ENCODE peak calls at places on chromosomes 2 and 18, in four cellular contexts. T is OCI-LY7, Z is NB4, V is T-helper 2 cell. F is an unnamed sample.

GRCh38 chr18:38007931-38008330 is 442.3 kb upstream of the CELF4 start:
- DNase-seq in Z (no peak), T (no peak), V (no peak), F (no peak)

GRCh38 chr2:160109939-160110673 is 47.7 kb upstream of the PLA2R1 start:
- DNase-seq in Z (peak), T (peak), V (peak), F (peak)

GRCh38 chr2:127810156-127810636 is 775 bp downstream of the WDR33 start:
- DNase-seq in Z (no peak), T (no peak), V (no peak), F (no peak)

GRCh38 chr2:239131521-239131920 is 269.3 kb downstream of the HDAC4 start:
- DNase-seq in Z (no peak), V (no peak), T (no peak), F (no peak)

GRCh38 chr2:29688429-29688828 is 233.0 kb downstream of the ALK start:
- DNase-seq in V (no peak), T (no peak), Z (no peak), F (no peak)

GRCh38 chr18:28766721-28767120 is 589.8 kb upstream of the CDH2 start:
- DNase-seq in T (no peak), V (no peak), Z (no peak), F (no peak)

GRCh38 chr18:23735021-23735464 is 45.8 kb downstream of the LAMA3 start:
- DNase-seq in T (no peak), Z (no peak), V (no peak), F (no peak)

GRCh38 chr2:15947431-15947830 is 7.1 kb downstream of the MYCN start:
- DNase-seq in Z (no peak), T (no peak), V (no peak), F (no peak)

GRCh38 chr2:142918624-142919023 is 41.2 kb downstream of the KYNU start:
- DNase-seq in T (no peak), Z (no peak), V (no peak), F (no peak)

GRCh38 chr18:63994783-63995399 is 25.0 kb downstream of the SERPINB8 start:
- DNase-seq in Z (peak), V (peak), T (peak), F (peak)

GRCh38 chr2:188481474-188481873 is 189.8 kb downstream of the GULP1 start:
- DNase-seq in V (no peak), T (no peak), Z (no peak), F (no peak)

GRCh38 chr2:173550143-173550542 is 195.5 kb downstream of the CDCA7 start:
- DNase-seq in Z (no peak), V (no peak), T (no peak), F (no peak)

GRCh38 chr2:210541280-210541902 is 15.0 kb upstream of the CPS1 start:
- DNase-seq in Z (no peak), T (no peak), V (no peak), F (no peak)

GRCh38 chr18:54948350-54948837 is 10.9 kb downstream of the CCDC68 start:
- DNase-seq in T (no peak), V (no peak), Z (no peak), F (no peak)

GRCh38 chr2:189555243-189555642 is 25.3 kb downstream of the SLC40A1 start:
- DNase-seq in T (no peak), Z (no peak), V (no peak), F (no peak)

GRCh38 chr2:43519711-43520221 is 76.1 kb downstream of the THADA start:
- DNase-seq in Z (peak), V (no peak), T (no peak), F (no peak)

GRCh38 chr18:23722646-23723045 is 33.4 kb downstream of the LAMA3 start:
- DNase-seq in V (no peak), Z (no peak), T (no peak), F (no peak)

GRCh38 chr18:34710430-34711386 is 610 bp downstream of the DTNA start:
- DNase-seq in T (no peak), Z (peak), V (no peak), F (no peak)

GRCh38 chr18:59921384-59921891 is 21.6 kb downstream of the PMAIP1 start:
- DNase-seq in V (peak), Z (peak), T (no peak), F (peak)

GRCh38 chr2:64922482-64923384 is 66.5 kb upstream of the SLC1A4 start:
- DNase-seq in V (no peak), T (peak), Z (peak), F (no peak)

GRCh38 chr2:2876350-2877042 is 501.1 kb downstream of the EIPR1 start:
- DNase-seq in T (peak), V (no peak), Z (no peak), F (no peak)

GRCh38 chr2:42879913-42880737 is 87.7 kb upstream of the HAAO start:
- DNase-seq in Z (no peak), T (no peak), V (no peak), F (no peak)

GRCh38 chr2:193124820-193125219 is 930.1 kb upstream of the TMEFF2 start:
- DNase-seq in T (no peak), Z (no peak), V (no peak), F (no peak)

GRCh38 chr2:171810409-171810993 is 83.5 kb downstream of the SLC25A12 start:
- DNase-seq in T (no peak), Z (no peak), V (no peak), F (no peak)

GRCh38 chr18:35096677-35097011 is 55.4 kb downstream of the MAPRE2 start:
- DNase-seq in Z (no peak), T (no peak), V (no peak), F (no peak)

GRCh38 chr2:217792611-217793527 is 209.9 kb downstream of the TNS1 start:
- DNase-seq in Z (no peak), V (no peak), T (no peak), F (no peak)

GRCh38 chr2:241199286-241199685 is 10.8 kb downstream of the ANO7 start:
- DNase-seq in V (no peak), T (no peak), Z (no peak), F (no peak)

GRCh38 chr18:13545955-13546354 is 180.4 kb downstream of the FAM210A start:
- DNase-seq in V (no peak), T (no peak), Z (no peak), F (no peak)

GRCh38 chr2:138676654-138677053 is 103.5 kb downstream of the NXPH2 start:
- DNase-seq in V (no peak), Z (no peak), T (no peak), F (no peak)

F was measured in effector memory CD8-positive, alpha-beta T cell.